ENCODE peak calls at places on chromosomes 13 and 19, in five cellular contexts. E, Z, I, K and W are unnamed samples.

GRCh38 chr13:51928231-51928630 is 66.5 kb downstream of the CCDC70 start:
- DNase-seq in E (no peak), Z (no peak), I (no peak), K (no peak), W (no peak)

GRCh38 chr13:29924951-29925350 is 74.5 kb upstream of the UBL3 start:
- DNase-seq in E (no peak), Z (no peak), I (no peak), K (no peak), W (no peak)

GRCh38 chr19:1261863-1262686 is 7.1 kb upstream of the CIRBP start:
- DNase-seq in E (no peak), Z (peak; percentile 70), I (no peak), K (peak; percentile 59), W (no peak)

GRCh38 chr19:13526552-13526951 is 20.3 kb upstream of the CACNA1A start:
- DNase-seq in E (peak; percentile 77), Z (peak; percentile 10), I (peak; percentile 70), K (no peak), W (no peak)

GRCh38 chr19:38003427-38004099 is 96.6 kb downstream of the SIPA1L3 start:
- DNase-seq in E (peak; percentile 84), Z (peak; percentile 74), I (peak; percentile 62), K (no peak), W (no peak)

GRCh38 chr13:44801990-44802389 is 187.3 kb downstream of the NUFIP1 start:
- DNase-seq in E (no peak), Z (no peak), I (no peak), K (no peak), W (peak; percentile 27)

GRCh38 chr19:48290341-48290922 is 20.6 kb downstream of the ZNF114 start:
- DNase-seq in E (peak; percentile 90), Z (peak; percentile 15), I (peak; percentile 81), K (no peak), W (no peak)

GRCh38 chr13:37479901-37480300 is 118.7 kb downstream of the POSTN start:
- DNase-seq in E (no peak), Z (no peak), I (no peak), K (no peak), W (no peak)

GRCh38 chr13:105050696-105051095 is 1484.8 kb downstream of the EFNB2 start:
- DNase-seq in E (no peak), Z (no peak), I (no peak), K (no peak), W (no peak)

GRCh38 chr13:39556856-39557255 is 46.1 kb downstream of the LHFPL6 start:
- DNase-seq in E (no peak), Z (no peak), I (no peak), K (no peak), W (no peak)

GRCh38 chr13:101536079-101536478 is 83.6 kb downstream of the ITGBL1 start:
- DNase-seq in E (no peak), Z (no peak), I (no peak), K (no peak), W (no peak)

GRCh38 chr19:16429066-16429758 is 42.6 kb downstream of the EPS15L1 start:
- DNase-seq in E (no peak), Z (no peak), I (no peak), K (no peak), W (no peak)

GRCh38 chr13:73416093-73416492 is 357.3 kb downstream of the KLF5 start:
- DNase-seq in E (no peak), Z (no peak), I (no peak), K (no peak), W (no peak)